ENCODE peak calls at places on chromosomes 11 and 22, in ten cellular contexts. H is SW 1271; N is lung microvascular endothelial cell; G is activated CD4-positive, alpha-beta T cell treated with anti-CD3 and anti-CD28 coated beads, Interleukin-2, amount 10 ng/mL, durations not matched to agents 7 days and 5 days; Y is HCT116; U is adipocyte; M is lower lobe of right lung; B is activated naive CD8-positive, alpha-beta T cell treated with anti-CD3 and anti-CD28 coated beads, Interleukin-2, amount 50 U/mL, for 24 hours; V is activated T-cell treated with anti-CD3 and anti-CD28 coated beads for 1 hour; T is anterior cingulate cortex. K is an unnamed sample.

GRCh38 chr11:113176561-113176960 is 137.8 kb upstream of the TTC12 start:
- DNase-seq in G (no peak), T (no peak), N (no peak), M (no peak), B (no peak), U (peak; percentile 80), H (no peak), Y (no peak), V (no peak), K (no peak)

GRCh38 chr11:424232-424631 is 9.4 kb upstream of the SIGIRR start:
- DNase-seq in H (no peak), T (no peak), Y (no peak), M (no peak), B (no peak), N (no peak), V (no peak), G (no peak), U (no peak), K (no peak)

GRCh38 chr11:118924591-118925585 is 838 bp downstream of the BCL9L start:
- DNase-seq in G (peak; percentile 59), T (peak; percentile 59), B (peak; percentile 66), H (no peak), N (peak; percentile 64), U (peak; percentile 68), Y (no peak), V (no peak), M (peak; percentile 71), K (no peak)

GRCh38 chr11:125935629-125936199 is 10.1 kb upstream of the VSIG10L2 start:
- DNase-seq in V (no peak), U (peak; percentile 65), H (no peak), Y (no peak), N (no peak), B (no peak), G (no peak), M (no peak), T (no peak), K (no peak)

GRCh38 chr11:30992513-30992849 is 377.1 kb downstream of the DCDC1 start:
- DNase-seq in Y (no peak), V (no peak), G (no peak), M (no peak), B (no peak), U (no peak), T (no peak), H (no peak), N (no peak), K (no peak)

GRCh38 chr22:24141586-24141985 is 39.7 kb upstream of the SUSD2 start:
- DNase-seq in H (no peak), V (no peak), B (peak; percentile 25), G (peak; percentile 40), U (no peak), Y (no peak), N (no peak), T (no peak), M (no peak), K (no peak)

GRCh38 chr11:117591316-117592039 is 205.5 kb downstream of the DSCAML1 start:
- DNase-seq in B (no peak), T (no peak), G (no peak), H (no peak), Y (no peak), N (no peak), V (no peak), M (no peak), U (no peak), K (no peak)

GRCh38 chr11:128548655-128549255 is 38.6 kb downstream of the ETS1 start:
- DNase-seq in T (no peak), N (peak; percentile 97), H (no peak), U (peak; percentile 47), V (no peak), B (peak; percentile 44), Y (no peak), M (peak; percentile 70), G (peak; percentile 28), K (no peak)

GRCh38 chr22:47059701-47060161 is 297.3 kb downstream of the TBC1D22A start:
- DNase-seq in G (no peak), M (no peak), Y (no peak), H (no peak), N (no peak), V (no peak), U (no peak), T (no peak), B (no peak), K (no peak)

GRCh38 chr11:11983427-11983826 is 25.0 kb downstream of the DKK3 start:
- DNase-seq in H (no peak), B (no peak), G (no peak), Y (no peak), U (no peak), T (no peak), N (no peak), V (no peak), M (no peak), K (no peak)

GRCh38 chr22:27866136-27867091 is 52.6 kb downstream of the PITPNB start:
- DNase-seq in N (no peak), V (no peak), U (peak; percentile 98), G (no peak), M (no peak), Y (no peak), H (no peak), T (no peak), B (no peak), K (peak; percentile 70)